ENCODE peak calls at places on chromosomes 11 and 22, in four cellular contexts. R is adrenal gland, W is spleen, F is progenitor cell of endocrine pancreas. C is an unnamed sample.

GRCh38 chr11:6606471-6607189 is 3.1 kb downstream of the ILK start:
- DNase-seq in R (peak; percentile 84), W (peak; percentile 92), F (peak; percentile 79), C (peak; percentile 86)

GRCh38 chr11:128302425-128303186 is 284.8 kb downstream of the ETS1 start:
- DNase-seq in R (no peak), W (no peak), F (no peak), C (peak; percentile 80)

GRCh38 chr11:118290923-118291322 is 13.6 kb upstream of the CD3E start:
- DNase-seq in R (no peak), W (no peak), F (no peak), C (peak; percentile 74)

GRCh38 chr22:17569971-17570511 is 6.7 kb downstream of the SLC25A18 start:
- DNase-seq in R (no peak), W (no peak), F (no peak), C (no peak)

GRCh38 chr11:6568191-6568918 is 35.1 kb downstream of the RRP8 start:
- DNase-seq in R (peak; percentile 74), W (no peak), F (no peak), C (no peak)

GRCh38 chr22:32880906-32881596 is 79.5 kb downstream of the TIMP3 start:
- DNase-seq in R (peak; percentile 89), W (peak; percentile 83), F (no peak), C (peak; percentile 3)

GRCh38 chr22:19271856-19272535 is 19.5 kb downstream of the CLTCL1 start:
- DNase-seq in R (peak; percentile 63), W (no peak), F (no peak), C (no peak)

GRCh38 chr22:20084547-20085413 is 4.7 kb downstream of the DGCR8 start:
- DNase-seq in R (no peak), W (peak; percentile 74), F (peak; percentile 37), C (peak; percentile 57)

GRCh38 chr11:57179701-57180100 is 2.1 kb upstream of the LRRC55 start:
- DNase-seq in R (no peak), W (no peak), F (no peak), C (no peak)

GRCh38 chr11:42870480-42870879 is 441.3 kb upstream of the API5 start:
- DNase-seq in R (no peak), W (no peak), F (no peak), C (no peak)

GRCh38 chr22:50621948-50622722 is 5.8 kb downstream of the ARSA start:
- DNase-seq in R (no peak), W (peak; percentile 86), F (no peak), C (peak; percentile 71)

GRCh38 chr11:119619665-119620064 is 109.3 kb downstream of the NECTIN1 start:
- DNase-seq in R (no peak), W (no peak), F (no peak), C (no peak)

GRCh38 chr11:88086297-88086696 is 88.9 kb downstream of the RAB38 start:
- DNase-seq in R (no peak), W (no peak), F (no peak), C (no peak)

GRCh38 chr22:48342732-48343131 is 1484.9 kb downstream of the BRD1 start:
- DNase-seq in R (no peak), W (peak; percentile 38), F (no peak), C (no peak)

GRCh38 chr22:17962168-17962567 is 62.2 kb downstream of the MICAL3 start:
- DNase-seq in R (no peak), W (no peak), F (no peak), C (no peak)

GRCh38 chr11:68498903-68499883 is 38.6 kb downstream of the PPP6R3 start:
- DNase-seq in R (no peak), W (no peak), F (no peak), C (no peak)

GRCh38 chr11:117915672-117916235 is 13.4 kb downstream of the TMPRSS13 start:
- DNase-seq in R (no peak), W (peak; percentile 54), F (no peak), C (no peak)

GRCh38 chr11:110857885-110858555 is 145.8 kb upstream of the ARHGAP20 start:
- DNase-seq in R (no peak), W (no peak), F (no peak), C (no peak)

GRCh38 chr11:64331569-64332371 is 8.2 kb upstream of the CCDC88B start:
- DNase-seq in R (peak; percentile 86), W (peak; percentile 92), F (no peak), C (peak; percentile 96)

GRCh38 chr11:46543564-46543963 is 50.3 kb downstream of the AMBRA1 start:
- DNase-seq in R (no peak), W (no peak), F (no peak), C (no peak)

GRCh38 chr11:1921576-1922141 is 2.2 kb downstream of the TNNT3 start:
- DNase-seq in R (no peak), W (peak; percentile 72), F (no peak), C (no peak)

GRCh38 chr22:41288245-41288946 is 2.4 kb upstream of the RANGAP1 start:
- DNase-seq in R (no peak), W (no peak), F (no peak), C (no peak)

GRCh38 chr22:48103126-48103875 is 1340.9 kb downstream of the TBC1D22A start:
- DNase-seq in R (no peak), W (no peak), F (no peak), C (no peak)

GRCh38 chr11:95145430-95146063 is 55.9 kb downstream of the ENDOD1 start:
- DNase-seq in R (no peak), W (no peak), F (no peak), C (no peak)

GRCh38 chr11:28820296-28820989 is 712.3 kb downstream of the METTL15 start:
- DNase-seq in R (no peak), W (no peak), F (no peak), C (no peak)

GRCh38 chr11:76380161-76380976 is 563 bp downstream of the THAP12 start:
- DNase-seq in R (no peak), W (peak; percentile 91), F (no peak), C (peak; percentile 81)

GRCh38 chr22:27105142-27106025 is 448.0 kb downstream of the MIAT start:
- DNase-seq in R (peak; percentile 47), W (no peak), F (no peak), C (no peak)

GRCh38 chr22:27988704-27989103 is 69.6 kb upstream of the PITPNB start:
- DNase-seq in R (peak; percentile 5), W (no peak), F (no peak), C (no peak)

GRCh38 chr22:24465566-24465965 is 29.6 kb upstream of the UPB1 start:
- DNase-seq in R (no peak), W (no peak), F (no peak), C (peak; percentile 22)

GRCh38 chr11:9568854-9569587 is 4.4 kb upstream of the WEE1 start:
- DNase-seq in R (no peak), W (no peak), F (peak; percentile 41), C (no peak)

GRCh38 chr11:78391424-78391823 is 26.2 kb downstream of the GAB2 start:
- DNase-seq in R (no peak), W (no peak), F (no peak), C (peak; percentile 4)

GRCh38 chr22:31730344-31730711 is 19.6 kb downstream of the PRR14L start:
- DNase-seq in R (no peak), W (no peak), F (no peak), C (no peak)
- TF ChIP-seq CTCF in R (no peak), W (no peak), F (peak; percentile 28), C (no peak)

GRCh38 chr11:84261707-84262106 is 975.5 kb upstream of the CCDC90B start:
- DNase-seq in R (no peak), W (no peak), F (no peak), C (no peak)
- TF ChIP-seq CTCF in R (peak; percentile 27), W (no peak), F (peak; percentile 32), C (no peak)

GRCh38 chr22:46025973-46026906 is 49.3 kb upstream of the WNT7B start:
- DNase-seq in R (peak; percentile 28), W (peak; percentile 63), F (no peak), C (no peak)

GRCh38 chr22:46029036-46029435 is 52.1 kb upstream of the WNT7B start:
- DNase-seq in R (no peak), W (no peak), F (no peak), C (no peak)

GRCh38 chr22:46028069-46028991 is 51.4 kb upstream of the WNT7B start:
- DNase-seq in R (peak; percentile 18), W (peak; percentile 55), F (no peak), C (no peak)

GRCh38 chr22:46026907-46027218 is 49.9 kb upstream of the WNT7B start:
- DNase-seq in R (no peak), W (no peak), F (no peak), C (no peak)

DNA sequence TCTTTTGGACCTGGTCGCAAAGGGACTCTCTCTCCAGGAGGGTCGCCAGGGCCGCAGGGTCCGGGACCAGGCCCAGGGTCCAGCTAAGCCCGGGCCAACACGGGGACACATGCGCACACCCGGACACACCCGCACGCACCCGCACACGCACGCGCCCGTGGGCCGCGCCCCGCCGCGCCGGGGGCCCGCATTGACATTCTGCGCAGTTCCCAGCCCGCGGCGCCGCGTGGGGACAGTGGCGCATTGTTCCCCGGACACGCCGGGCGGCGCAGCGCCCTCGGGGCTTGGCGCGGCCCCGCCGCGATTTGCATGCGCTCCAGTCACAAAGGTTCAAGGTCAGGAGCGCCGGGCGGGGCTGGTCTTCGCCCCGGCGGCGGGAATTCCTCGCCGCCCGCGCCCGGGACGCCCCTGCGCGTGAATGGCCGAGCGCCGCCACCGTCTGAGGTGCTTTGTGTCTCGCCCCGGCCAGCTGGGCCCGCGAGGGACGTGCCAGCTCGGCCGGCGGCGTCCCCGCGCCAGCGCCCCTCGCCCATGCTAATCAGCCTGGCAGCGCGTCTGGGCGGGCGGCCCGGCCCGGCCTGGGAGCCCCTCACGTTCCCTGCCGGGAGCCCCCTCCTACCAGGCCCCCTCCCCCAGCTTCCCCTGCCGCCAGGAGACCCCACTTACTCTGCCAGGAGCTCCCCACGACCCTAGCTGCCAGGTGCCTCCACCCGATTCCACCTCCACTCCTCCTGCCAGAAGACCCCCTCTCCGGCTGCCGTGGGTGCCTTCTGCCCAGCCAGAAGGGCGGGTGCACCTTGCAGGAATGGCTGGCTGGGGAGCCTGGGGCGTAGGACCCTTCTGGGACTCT is 50.5 kb upstream of the WNT7B start:
- DNase-seq in R (peak; percentile 81), W (peak; percentile 86), F (peak; percentile 34), C (no peak)
- TF ChIP-seq CTCF in R (no peak), W (peak; percentile 20), F (no peak), C (no peak)

DNA sequence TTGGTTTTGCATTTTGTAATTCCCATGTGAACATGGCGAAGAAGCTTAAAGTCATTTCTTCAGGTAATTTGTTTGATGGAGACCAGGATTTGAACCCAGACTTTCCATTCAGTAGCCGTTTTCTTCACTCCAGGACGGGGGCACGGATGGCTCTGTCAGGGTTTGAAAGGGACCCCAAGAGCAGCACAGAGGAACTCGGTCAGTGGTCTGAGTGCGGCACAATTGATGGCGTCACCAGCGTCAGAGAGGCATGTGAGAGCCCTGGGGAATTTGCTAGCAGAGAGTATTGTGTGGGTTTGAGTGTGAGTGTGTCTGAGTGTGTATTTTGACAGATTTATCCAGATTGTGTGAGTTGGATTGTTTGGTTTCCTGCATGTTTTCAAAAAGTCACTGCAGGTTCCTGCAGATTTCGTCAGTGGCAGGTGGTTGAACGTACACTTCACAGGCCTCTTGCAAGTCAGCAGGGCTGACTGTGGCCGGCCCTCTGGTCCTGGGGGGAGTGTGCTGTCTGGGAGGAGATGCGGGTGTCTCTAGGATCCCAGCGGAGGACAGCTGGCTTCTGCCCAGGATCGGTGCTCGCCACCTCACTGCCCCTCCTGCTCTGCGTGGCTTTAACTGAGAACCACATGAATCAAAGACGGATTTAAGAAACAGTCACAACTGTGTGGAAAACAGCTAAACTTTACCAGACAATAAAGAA is 199.3 kb downstream of the TBC1D22A start:
- DNase-seq in R (no peak), W (no peak), F (no peak), C (no peak)
- TF ChIP-seq CTCF in R (no peak), W (no peak), F (no peak), C (no peak)

GRCh38 chr11:65422633-65423515 is at the start of gene NEAT1:
- DNase-seq in R (peak; percentile 98), W (peak; percentile 98), F (peak; percentile 67), C (peak; percentile 94)
- TF ChIP-seq CTCF in R (peak; percentile 16), W (no peak), F (no peak), C (no peak)